ENCODE peak calls at places on chromosomes 16 and 17, in four cellular contexts. B is transverse colon, G is upper lobe of right lung, I is breast epithelium. Q is an unnamed sample.

GRCh38 chr16:79573071-79573470 is 27.5 kb downstream of the MAF start:
- DNase-seq in I (no peak), B (no peak), G (no peak), Q (no peak)

GRCh38 chr16:75264531-75264998 is 13.1 kb upstream of the BCAR1 start:
- DNase-seq in B (no peak), I (no peak), G (no peak), Q (no peak)

GRCh38 chr16:87708181-87708580 is 57.6 kb downstream of the KLHDC4 start:
- DNase-seq in B (no peak), G (no peak), I (no peak), Q (peak; percentile 47)

GRCh38 chr16:88920618-88921602 is 54.5 kb upstream of the PABPN1L start:
- DNase-seq in I (no peak), G (no peak), B (peak; percentile 70), Q (peak; percentile 84)

GRCh38 chr16:68884391-68884790 is 41.1 kb downstream of the TANGO6 start:
- DNase-seq in G (no peak), B (no peak), I (no peak), Q (no peak)

GRCh38 chr17:34146440-34147043 is 108.5 kb upstream of the CCL2 start:
- DNase-seq in I (peak; percentile 37), G (peak; percentile 77), B (peak; percentile 73), Q (peak; percentile 33)

GRCh38 chr17:7021993-7022778 is 664 bp upstream of the BCL6B start:
- DNase-seq in I (peak; percentile 57), G (peak; percentile 89), B (peak; percentile 86), Q (peak; percentile 86)

GRCh38 chr17:82300707-82301270 is 16.6 kb downstream of the CD7 start:
- DNase-seq in G (peak; percentile 85), I (peak; percentile 67), B (peak; percentile 84), Q (peak; percentile 68)

GRCh38 chr17:45742251-45742650 is 41.9 kb upstream of the CRHR1 start:
- DNase-seq in I (no peak), B (no peak), G (no peak), Q (no peak)

GRCh38 chr16:59154295-59154694 is 420.2 kb upstream of the GOT2 start:
- DNase-seq in B (no peak), I (no peak), G (no peak), Q (no peak)

GRCh38 chr17:44901323-44901965 is 2.2 kb upstream of the EFTUD2 start:
- DNase-seq in B (no peak), I (no peak), G (no peak), Q (no peak)

GRCh38 chr17:50326831-50327364 is 19.0 kb upstream of the XYLT2 start:
- DNase-seq in B (no peak), I (no peak), G (no peak), Q (no peak)

GRCh38 chr16:60077791-60078280 is 1343.7 kb upstream of the GOT2 start:
- DNase-seq in B (no peak), I (no peak), G (no peak), Q (no peak)

GRCh38 chr17:65998675-65999074 is 193.3 kb downstream of the CEP112 start:
- DNase-seq in G (no peak), I (no peak), B (no peak), Q (no peak)

GRCh38 chr16:81216114-81216513 is 22.4 kb upstream of the BCO1 start:
- DNase-seq in G (no peak), B (no peak), I (no peak), Q (no peak)

GRCh38 chr16:11363927-11364258 is 18.6 kb downstream of the RMI2 start:
- DNase-seq in B (no peak), I (no peak), G (no peak), Q (no peak)

GRCh38 chr17:77476920-77477805 is 336.4 kb downstream of the SEC14L1 start:
- DNase-seq in I (peak; percentile 77), G (no peak), B (peak; percentile 65), Q (peak; percentile 79)

GRCh38 chr17:80468781-80469533 is 7.5 kb downstream of the NPTX1 start:
- DNase-seq in B (no peak), G (no peak), I (no peak), Q (no peak)

GRCh38 chr16:11155284-11155806 is 100.7 kb downstream of the SOCS1 start:
- DNase-seq in I (no peak), B (no peak), G (no peak), Q (no peak)

GRCh38 chr16:4763791-4764190 is 3.2 kb downstream of the ZNF500 start:
- DNase-seq in I (no peak), G (no peak), B (no peak), Q (no peak)

GRCh38 chr17:6374271-6374691 is 60.6 kb downstream of the AIPL1 start:
- DNase-seq in I (no peak), G (no peak), B (no peak), Q (no peak)

GRCh38 chr17:74177018-74177450 is 26.4 kb upstream of the RPL38 start:
- DNase-seq in G (no peak), B (no peak), I (no peak), Q (no peak)

GRCh38 chr17:7413346-7413985 is 5.8 kb downstream of the NLGN2 start:
- DNase-seq in B (no peak), I (no peak), G (no peak), Q (peak; percentile 27)

GRCh38 chr17:4090898-4091297 is 51.9 kb downstream of the ZZEF1 start:
- DNase-seq in G (no peak), B (no peak), I (no peak), Q (no peak)

GRCh38 chr17:67801626-67802175 is 23.6 kb upstream of the BPTF start:
- DNase-seq in G (no peak), B (no peak), I (no peak), Q (no peak)

DNA sequence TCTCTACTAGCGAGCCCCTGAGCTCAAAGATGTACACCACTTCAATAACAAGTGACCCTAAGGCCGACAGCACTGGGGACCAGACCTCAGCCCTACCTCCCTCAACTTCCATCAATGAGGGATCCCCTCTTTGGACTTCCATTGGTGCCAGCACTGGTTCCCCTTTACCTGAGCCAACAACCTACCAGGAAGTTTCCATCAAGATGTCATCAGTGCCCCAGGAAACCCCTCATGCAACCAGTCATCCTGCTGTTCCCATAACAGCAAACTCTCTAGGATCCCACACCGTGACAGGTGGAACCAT is 734 bp downstream of the SPN start:
- DNase-seq in G (no peak), B (no peak), I (no peak), Q (no peak)
- H3K4me3 ChIP-seq in G (peak overlapping the region; percentile 51), B (peak overlapping the region; percentile 33), I (peak overlapping the region; percentile 27), Q (no peak overlapping the region)

GRCh38 chr17:48563385-48563838 is 14.7 kb downstream of the HOXB4 start:
- DNase-seq in I (no peak), B (no peak), G (no peak), Q (no peak)

GRCh38 chr17:48563867-48564199 is 14.3 kb downstream of the HOXB4 start:
- DNase-seq in G (no peak), B (no peak), I (no peak), Q (no peak)

GRCh38 chr17:48562934-48563333 is 15.2 kb downstream of the HOXB4 start:
- DNase-seq in G (no peak), I (no peak), B (no peak), Q (no peak)

GRCh38 chr17:48560452-48560817 is 15.5 kb upstream of the HOXB2 start:
- DNase-seq in B (no peak), I (no peak), G (no peak), Q (no peak)

DNA sequence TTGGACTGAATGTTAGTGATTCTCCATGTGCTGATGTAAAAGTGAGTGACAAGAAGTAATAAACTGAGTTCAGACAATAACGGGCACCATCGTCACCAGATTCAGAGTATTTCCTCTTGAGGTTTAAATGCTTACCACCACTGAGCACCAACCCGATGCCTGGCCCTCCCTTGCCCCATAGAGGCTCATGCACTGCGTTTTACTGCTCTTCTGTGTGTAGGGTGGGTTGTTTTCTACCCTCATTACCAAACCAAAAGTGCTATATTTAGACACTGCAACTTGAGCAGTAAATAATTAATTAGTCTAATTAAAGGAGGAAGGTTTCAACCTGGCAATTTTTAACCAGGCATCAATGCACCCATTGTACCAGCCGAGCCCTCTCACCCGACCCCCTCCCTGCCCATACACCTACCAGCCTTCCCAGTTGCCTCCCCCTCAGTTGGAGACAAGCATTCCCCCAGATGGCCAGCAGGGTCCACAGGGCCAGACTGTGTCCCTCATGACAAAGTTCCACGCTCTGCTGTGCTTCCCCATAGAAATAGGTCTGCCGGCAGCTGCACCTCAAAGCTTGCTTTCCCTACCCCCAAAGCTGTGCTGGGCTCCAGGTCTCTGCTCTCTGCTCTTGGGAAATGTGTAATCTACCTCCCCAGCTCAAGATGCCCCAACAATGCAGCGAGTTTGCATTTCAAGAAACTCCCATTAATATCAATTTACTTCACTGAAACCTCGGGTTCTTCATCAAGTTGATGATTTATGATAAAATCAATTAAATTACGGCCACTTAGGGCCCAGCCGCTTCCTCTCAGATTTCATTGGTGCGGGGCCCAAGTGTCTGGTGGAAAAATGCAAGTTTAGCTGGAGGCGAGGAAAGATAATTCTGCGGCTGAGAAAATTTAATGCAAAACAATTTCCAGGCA is 16.0 kb downstream of the HOXB4 start:
- DNase-seq in B (no peak), G (no peak), I (no peak), Q (no peak)
- H3K27me3 ChIP-seq in B (no peaks in the 10 kb centered on the region), G (peaks cover 28% of the 10 kb centered on the region), I (peaks cover 15% of the 10 kb centered on the region), Q (no peaks in the 10 kb centered on the region)

DNA sequence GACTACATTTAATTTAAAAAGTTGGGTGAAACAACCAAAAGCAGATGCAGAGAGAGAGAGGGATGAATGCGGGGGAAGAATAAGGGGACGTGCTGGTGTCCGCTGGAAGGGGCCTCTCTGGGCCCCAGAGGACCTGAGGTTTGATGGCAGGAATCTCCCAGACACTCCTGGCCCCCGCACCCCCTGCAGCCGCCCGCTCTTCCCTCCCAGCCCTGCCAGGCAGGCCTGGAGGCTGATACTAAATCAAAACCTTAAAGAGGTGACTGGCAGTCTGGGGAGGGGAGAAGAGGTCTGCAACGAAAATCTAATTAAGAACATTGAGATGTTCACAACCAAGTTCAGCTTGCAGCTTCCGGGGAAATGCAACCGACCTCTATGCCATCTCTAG is 2.4 kb downstream of the FOXL1 start:
- DNase-seq in I (no peak), B (no peak), G (no peak), Q (no peak)
- H3K4me1 ChIP-seq in I (no peaks in the 10 kb centered on the region), B (no peaks in the 10 kb centered on the region), G (peaks cover 11% of the 10 kb centered on the region), Q (no peaks in the 10 kb centered on the region)

GRCh38 chr17:73093286-73093685 is 798 bp upstream of the SLC39A11 start:
- DNase-seq in B (no peak), I (no peak), G (no peak), Q (no peak)
- H3K4me3 ChIP-seq in B (no peak overlapping the region), I (peak overlapping the region; percentile 74), G (peak overlapping the region; percentile 74), Q (no peak overlapping the region)

GRCh38 chr17:61459968-61460718 is 7.9 kb downstream of the TBX4 start:
- DNase-seq in B (no peak), I (no peak), G (no peak), Q (no peak)
- H3K27me3 ChIP-seq in B (peaks cover 82% of the 10 kb centered on the region), I (peaks cover 84% of the 10 kb centered on the region), G (peaks cover 67% of the 10 kb centered on the region), Q (no peaks in the 10 kb centered on the region)

Q was measured in right cardiac atrium.